ENCODE peak calls at places on chromosome 18, in eight cellular contexts. One of them, this sample, is unnamed.

GRCh38 chr18:45167109-45167551 is 448.1 kb upstream of the SLC14A2 start:
- DNase-seq in stimulated activated CD4-positive, alpha-beta T cell treated with anti-CD3 and anti-CD28 coated beads, Interleukin-4, amount 100 ng/mL, for 4 hours: no peak
- DNase-seq in SHP77: no peak
- DNase-seq in vagina: no peak
- DNase-seq in Calu3: no peak
- DNase-seq in GM12891: no peak
- DNase-seq in NT2/D1: no peak
- DNase-seq in activated T-cell treated with anti-CD3 and anti-CD28 coated beads for 24 hours: no peak
- DNase-seq in this sample: no peak

GRCh38 chr18:63339920-63340484 is 20.4 kb upstream of the BCL2 start:
- DNase-seq in stimulated activated CD4-positive, alpha-beta T cell treated with anti-CD3 and anti-CD28 coated beads, Interleukin-4, amount 100 ng/mL, for 4 hours: no peak
- DNase-seq in SHP77: peak; percentile 44
- DNase-seq in vagina: no peak
- DNase-seq in Calu3: peak; percentile 24
- DNase-seq in GM12891: no peak
- DNase-seq in NT2/D1: peak; percentile 60
- DNase-seq in activated T-cell treated with anti-CD3 and anti-CD28 coated beads for 24 hours: no peak
- DNase-seq in this sample: peak; percentile 32

GRCh38 chr18:79925656-79925979 is 25.8 kb downstream of the SLC66A2 start:
- DNase-seq in stimulated activated CD4-positive, alpha-beta T cell treated with anti-CD3 and anti-CD28 coated beads, Interleukin-4, amount 100 ng/mL, for 4 hours: no peak
- DNase-seq in SHP77: no peak
- DNase-seq in vagina: no peak
- DNase-seq in Calu3: no peak
- DNase-seq in GM12891: no peak
- DNase-seq in NT2/D1: no peak
- DNase-seq in activated T-cell treated with anti-CD3 and anti-CD28 coated beads for 24 hours: no peak
- DNase-seq in this sample: no peak

GRCh38 chr18:31497711-31498449 is at the start of gene DSG2:
- DNase-seq in stimulated activated CD4-positive, alpha-beta T cell treated with anti-CD3 and anti-CD28 coated beads, Interleukin-4, amount 100 ng/mL, for 4 hours: no peak
- DNase-seq in SHP77: peak; percentile 19
- DNase-seq in vagina: no peak
- DNase-seq in Calu3: peak; percentile 87
- DNase-seq in GM12891: peak; percentile 74
- DNase-seq in NT2/D1: no peak
- DNase-seq in activated T-cell treated with anti-CD3 and anti-CD28 coated beads for 24 hours: no peak
- DNase-seq in this sample: peak; percentile 13

GRCh38 chr18:51134721-51135120 is 62.8 kb downstream of the MEX3C start:
- DNase-seq in stimulated activated CD4-positive, alpha-beta T cell treated with anti-CD3 and anti-CD28 coated beads, Interleukin-4, amount 100 ng/mL, for 4 hours: no peak
- DNase-seq in SHP77: no peak
- DNase-seq in vagina: no peak
- DNase-seq in Calu3: no peak
- DNase-seq in GM12891: no peak
- DNase-seq in NT2/D1: no peak
- DNase-seq in activated T-cell treated with anti-CD3 and anti-CD28 coated beads for 24 hours: no peak
- DNase-seq in this sample: no peak

GRCh38 chr18:34122724-34123334 is 101.9 kb downstream of the NOL4 start:
- DNase-seq in stimulated activated CD4-positive, alpha-beta T cell treated with anti-CD3 and anti-CD28 coated beads, Interleukin-4, amount 100 ng/mL, for 4 hours: no peak
- DNase-seq in SHP77: peak; percentile 53
- DNase-seq in vagina: no peak
- DNase-seq in Calu3: peak; percentile 30
- DNase-seq in GM12891: peak; percentile 11
- DNase-seq in NT2/D1: peak; percentile 16
- DNase-seq in activated T-cell treated with anti-CD3 and anti-CD28 coated beads for 24 hours: no peak
- DNase-seq in this sample: peak; percentile 7

GRCh38 chr18:34866739-34867138 is 156.6 kb downstream of the DTNA start:
- DNase-seq in stimulated activated CD4-positive, alpha-beta T cell treated with anti-CD3 and anti-CD28 coated beads, Interleukin-4, amount 100 ng/mL, for 4 hours: no peak
- DNase-seq in SHP77: no peak
- DNase-seq in vagina: no peak
- DNase-seq in Calu3: no peak
- DNase-seq in GM12891: no peak
- DNase-seq in NT2/D1: no peak
- DNase-seq in activated T-cell treated with anti-CD3 and anti-CD28 coated beads for 24 hours: no peak
- DNase-seq in this sample: no peak

GRCh38 chr18:5543036-5543671 is 643 bp downstream of the EPB41L3 start:
- DNase-seq in stimulated activated CD4-positive, alpha-beta T cell treated with anti-CD3 and anti-CD28 coated beads, Interleukin-4, amount 100 ng/mL, for 4 hours: no peak
- DNase-seq in SHP77: no peak
- DNase-seq in vagina: no peak
- DNase-seq in Calu3: no peak
- DNase-seq in GM12891: no peak
- DNase-seq in NT2/D1: no peak
- DNase-seq in activated T-cell treated with anti-CD3 and anti-CD28 coated beads for 24 hours: no peak
- DNase-seq in this sample: no peak

GRCh38 chr18:46939337-46939963 is 22.0 kb downstream of the KATNAL2 start:
- DNase-seq in stimulated activated CD4-positive, alpha-beta T cell treated with anti-CD3 and anti-CD28 coated beads, Interleukin-4, amount 100 ng/mL, for 4 hours: no peak
- DNase-seq in SHP77: no peak
- DNase-seq in vagina: no peak
- DNase-seq in Calu3: no peak
- DNase-seq in GM12891: no peak
- DNase-seq in NT2/D1: no peak
- DNase-seq in activated T-cell treated with anti-CD3 and anti-CD28 coated beads for 24 hours: no peak
- DNase-seq in this sample: peak; percentile 80

GRCh38 chr18:62904396-62905285 is 189.3 kb downstream of the PHLPP1 start:
- DNase-seq in stimulated activated CD4-positive, alpha-beta T cell treated with anti-CD3 and anti-CD28 coated beads, Interleukin-4, amount 100 ng/mL, for 4 hours: no peak
- DNase-seq in SHP77: no peak
- DNase-seq in vagina: no peak
- DNase-seq in Calu3: no peak
- DNase-seq in GM12891: no peak
- DNase-seq in NT2/D1: no peak
- DNase-seq in activated T-cell treated with anti-CD3 and anti-CD28 coated beads for 24 hours: no peak
- DNase-seq in this sample: no peak

GRCh38 chr18:62126776-62127175 is 60.1 kb downstream of the PIGN start:
- DNase-seq in stimulated activated CD4-positive, alpha-beta T cell treated with anti-CD3 and anti-CD28 coated beads, Interleukin-4, amount 100 ng/mL, for 4 hours: no peak
- DNase-seq in SHP77: no peak
- DNase-seq in vagina: no peak
- DNase-seq in Calu3: no peak
- DNase-seq in GM12891: no peak
- DNase-seq in NT2/D1: no peak
- DNase-seq in activated T-cell treated with anti-CD3 and anti-CD28 coated beads for 24 hours: no peak
- DNase-seq in this sample: no peak

GRCh38 chr18:49819768-49820662 is 6.7 kb upstream of the ACAA2 start:
- DNase-seq in stimulated activated CD4-positive, alpha-beta T cell treated with anti-CD3 and anti-CD28 coated beads, Interleukin-4, amount 100 ng/mL, for 4 hours: peak; percentile 11
- DNase-seq in SHP77: no peak
- DNase-seq in vagina: no peak
- DNase-seq in Calu3: no peak
- DNase-seq in GM12891: no peak
- DNase-seq in NT2/D1: no peak
- DNase-seq in activated T-cell treated with anti-CD3 and anti-CD28 coated beads for 24 hours: peak; percentile 28
- DNase-seq in this sample: peak; percentile 13

GRCh38 chr18:8882632-8883408 is 177.5 kb downstream of the MTCL1 start:
- DNase-seq in stimulated activated CD4-positive, alpha-beta T cell treated with anti-CD3 and anti-CD28 coated beads, Interleukin-4, amount 100 ng/mL, for 4 hours: no peak
- DNase-seq in SHP77: peak; percentile 12
- DNase-seq in vagina: no peak
- DNase-seq in Calu3: peak; percentile 47
- DNase-seq in GM12891: no peak
- DNase-seq in NT2/D1: no peak
- DNase-seq in activated T-cell treated with anti-CD3 and anti-CD28 coated beads for 24 hours: no peak
- DNase-seq in this sample: peak; percentile 24

GRCh38 chr18:60053747-60054304 is 154.0 kb downstream of the PMAIP1 start:
- DNase-seq in stimulated activated CD4-positive, alpha-beta T cell treated with anti-CD3 and anti-CD28 coated beads, Interleukin-4, amount 100 ng/mL, for 4 hours: no peak
- DNase-seq in SHP77: peak; percentile 89
- DNase-seq in vagina: no peak
- DNase-seq in Calu3: peak; percentile 74
- DNase-seq in GM12891: no peak
- DNase-seq in NT2/D1: no peak
- DNase-seq in activated T-cell treated with anti-CD3 and anti-CD28 coated beads for 24 hours: no peak
- DNase-seq in this sample: peak; percentile 4

GRCh38 chr18:22026362-22026761 is 143.0 kb upstream of the GATA6 start:
- DNase-seq in stimulated activated CD4-positive, alpha-beta T cell treated with anti-CD3 and anti-CD28 coated beads, Interleukin-4, amount 100 ng/mL, for 4 hours: no peak
- DNase-seq in SHP77: no peak
- DNase-seq in vagina: no peak
- DNase-seq in Calu3: no peak
- DNase-seq in GM12891: no peak
- DNase-seq in NT2/D1: no peak
- DNase-seq in activated T-cell treated with anti-CD3 and anti-CD28 coated beads for 24 hours: no peak
- DNase-seq in this sample: no peak

GRCh38 chr18:48975817-48976649 is 25.3 kb upstream of the SMAD7 start:
- DNase-seq in stimulated activated CD4-positive, alpha-beta T cell treated with anti-CD3 and anti-CD28 coated beads, Interleukin-4, amount 100 ng/mL, for 4 hours: peak; percentile 67
- DNase-seq in SHP77: peak; percentile 55
- DNase-seq in vagina: no peak
- DNase-seq in Calu3: peak; percentile 74
- DNase-seq in GM12891: peak; percentile 79
- DNase-seq in NT2/D1: no peak
- DNase-seq in activated T-cell treated with anti-CD3 and anti-CD28 coated beads for 24 hours: peak; percentile 34
- DNase-seq in this sample: peak; percentile 14

GRCh38 chr18:26074256-26074655 is 16.2 kb downstream of the SS18 start:
- DNase-seq in stimulated activated CD4-positive, alpha-beta T cell treated with anti-CD3 and anti-CD28 coated beads, Interleukin-4, amount 100 ng/mL, for 4 hours: no peak
- DNase-seq in SHP77: no peak
- DNase-seq in vagina: no peak
- DNase-seq in Calu3: no peak
- DNase-seq in GM12891: no peak
- DNase-seq in NT2/D1: no peak
- DNase-seq in activated T-cell treated with anti-CD3 and anti-CD28 coated beads for 24 hours: no peak
- DNase-seq in this sample: no peak

GRCh38 chr18:4157339-4157738 is 297.8 kb downstream of the DLGAP1 start:
- DNase-seq in stimulated activated CD4-positive, alpha-beta T cell treated with anti-CD3 and anti-CD28 coated beads, Interleukin-4, amount 100 ng/mL, for 4 hours: no peak
- DNase-seq in SHP77: no peak
- DNase-seq in vagina: no peak
- DNase-seq in Calu3: no peak
- DNase-seq in GM12891: no peak
- DNase-seq in NT2/D1: peak; percentile 18
- DNase-seq in activated T-cell treated with anti-CD3 and anti-CD28 coated beads for 24 hours: no peak
- DNase-seq in this sample: no peak

GRCh38 chr18:48580782-48581181 is 42.0 kb downstream of the CTIF start:
- DNase-seq in stimulated activated CD4-positive, alpha-beta T cell treated with anti-CD3 and anti-CD28 coated beads, Interleukin-4, amount 100 ng/mL, for 4 hours: no peak
- DNase-seq in SHP77: no peak
- DNase-seq in vagina: no peak
- DNase-seq in Calu3: no peak
- DNase-seq in GM12891: no peak
- DNase-seq in NT2/D1: no peak
- DNase-seq in activated T-cell treated with anti-CD3 and anti-CD28 coated beads for 24 hours: no peak
- DNase-seq in this sample: no peak

GRCh38 chr18:79875931-79876461 is 75.5 kb downstream of the SLC66A2 start:
- DNase-seq in stimulated activated CD4-positive, alpha-beta T cell treated with anti-CD3 and anti-CD28 coated beads, Interleukin-4, amount 100 ng/mL, for 4 hours: no peak
- DNase-seq in SHP77: no peak
- DNase-seq in vagina: no peak
- DNase-seq in Calu3: no peak
- DNase-seq in GM12891: no peak
- DNase-seq in NT2/D1: no peak
- DNase-seq in activated T-cell treated with anti-CD3 and anti-CD28 coated beads for 24 hours: no peak
- DNase-seq in this sample: no peak

GRCh38 chr18:3842844-3843243 is 392.9 kb downstream of the TGIF1 start:
- DNase-seq in stimulated activated CD4-positive, alpha-beta T cell treated with anti-CD3 and anti-CD28 coated beads, Interleukin-4, amount 100 ng/mL, for 4 hours: no peak
- DNase-seq in SHP77: no peak
- DNase-seq in vagina: no peak
- DNase-seq in Calu3: no peak
- DNase-seq in GM12891: no peak
- DNase-seq in NT2/D1: no peak
- DNase-seq in activated T-cell treated with anti-CD3 and anti-CD28 coated beads for 24 hours: no peak
- DNase-seq in this sample: no peak

GRCh38 chr18:29002747-29003146 is 825.8 kb upstream of the CDH2 start:
- DNase-seq in stimulated activated CD4-positive, alpha-beta T cell treated with anti-CD3 and anti-CD28 coated beads, Interleukin-4, amount 100 ng/mL, for 4 hours: no peak
- DNase-seq in SHP77: peak; percentile 30
- DNase-seq in vagina: no peak
- DNase-seq in Calu3: no peak
- DNase-seq in GM12891: no peak
- DNase-seq in NT2/D1: no peak
- DNase-seq in activated T-cell treated with anti-CD3 and anti-CD28 coated beads for 24 hours: no peak
- DNase-seq in this sample: no peak

GRCh38 chr18:9930299-9930884 is 16.6 kb downstream of the VAPA start:
- DNase-seq in stimulated activated CD4-positive, alpha-beta T cell treated with anti-CD3 and anti-CD28 coated beads, Interleukin-4, amount 100 ng/mL, for 4 hours: no peak
- DNase-seq in SHP77: no peak
- DNase-seq in vagina: no peak
- DNase-seq in Calu3: no peak
- DNase-seq in GM12891: no peak
- DNase-seq in NT2/D1: no peak
- DNase-seq in activated T-cell treated with anti-CD3 and anti-CD28 coated beads for 24 hours: no peak
- DNase-seq in this sample: no peak

This sample was measured in SJCRH30.